ENCODE peak calls at places on chromosome 18, in six cellular contexts. K is EH, N is neural progenitor cell, R is transverse colon, D is colonic mucosa, A is neural crest cell. F is an unnamed sample.

GRCh38 chr18:3281456-3282400 is 19.8 kb downstream of the MYL12B start:
- DNase-seq in R (no peak), D (no peak), N (peak; percentile 85), K (peak; percentile 83), A (no peak), F (peak; percentile 19)

GRCh38 chr18:74147779-74148542 is at the start of the genes FBXO15 and TIMM21:
- DNase-seq in R (peak; percentile 97), N (peak; percentile 97), K (peak; percentile 97), A (peak; percentile 87), D (peak; percentile 96), F (peak; percentile 97)

GRCh38 chr18:51089691-51090090 is 59.7 kb downstream of the SMAD4 start:
- DNase-seq in K (peak; percentile 46), D (no peak), N (no peak), A (no peak), R (no peak), F (no peak)

GRCh38 chr18:77042583-77042982 is 90.0 kb downstream of the MBP start:
- DNase-seq in R (no peak), D (no peak), A (peak; percentile 48), K (no peak), N (peak; percentile 65), F (no peak)

GRCh38 chr18:21105936-21106335 is 5.7 kb downstream of the ROCK1 start:
- DNase-seq in A (no peak), K (no peak), N (no peak), R (no peak), D (no peak), F (no peak)

GRCh38 chr18:58239879-58240278 is 195.9 kb downstream of the NEDD4L start:
- DNase-seq in R (no peak), D (no peak), N (no peak), A (no peak), K (peak; percentile 36), F (no peak)

GRCh38 chr18:52953435-52953834 is 613.4 kb downstream of the DCC start:
- DNase-seq in R (no peak), D (no peak), K (no peak), A (no peak), N (no peak), F (no peak)

GRCh38 chr18:37361223-37362157 is 204.1 kb downstream of the CELF4 start:
- DNase-seq in N (peak; percentile 45), R (no peak), A (no peak), D (no peak), K (no peak), F (no peak)

GRCh38 chr18:63819780-63820179 is 44.6 kb downstream of the SERPINB7 start:
- DNase-seq in K (peak; percentile 91), N (no peak), A (no peak), R (no peak), D (no peak), F (no peak)

GRCh38 chr18:79203017-79203605 is 133.9 kb downstream of the ATP9B start:
- DNase-seq in R (no peak), K (no peak), A (no peak), N (no peak), D (no peak), F (no peak)

GRCh38 chr18:35123811-35124210 is 82.6 kb downstream of the MAPRE2 start:
- DNase-seq in A (no peak), D (no peak), R (no peak), N (no peak), K (no peak), F (no peak)

GRCh38 chr18:44579028-44579692 is 101.5 kb upstream of the SETBP1 start:
- DNase-seq in N (peak; percentile 64), K (peak; percentile 78), D (no peak), A (no peak), R (no peak), F (no peak)

GRCh38 chr18:9147440-9148238 is 11.1 kb downstream of the ANKRD12 start:
- DNase-seq in R (peak; percentile 28), D (peak; percentile 43), K (peak; percentile 78), N (peak; percentile 62), A (no peak), F (no peak)

GRCh38 chr18:11651899-11652298 is 37.2 kb upstream of the GNAL start:
- DNase-seq in A (no peak), R (no peak), N (no peak), D (no peak), K (no peak), F (no peak)

GRCh38 chr18:54775686-54776085 is 52.6 kb upstream of the RAB27B start:
- DNase-seq in A (no peak), D (no peak), R (no peak), N (no peak), K (peak; percentile 73), F (no peak)

GRCh38 chr18:23194150-23194968 is 59.1 kb downstream of the CABLES1 start:
- DNase-seq in R (no peak), N (no peak), K (peak; percentile 52), A (no peak), D (no peak), F (no peak)

GRCh38 chr18:28476302-28476701 is 299.4 kb upstream of the CDH2 start:
- DNase-seq in K (no peak), A (no peak), D (no peak), R (no peak), N (no peak), F (no peak)

GRCh38 chr18:9868857-9869712 is 16.7 kb upstream of the TXNDC2 start:
- DNase-seq in N (no peak), A (no peak), K (no peak), D (peak; percentile 39), R (peak; percentile 33), F (no peak)

GRCh38 chr18:57301573-57302230 is 50.7 kb upstream of the ST8SIA3 start:
- DNase-seq in K (no peak), N (peak; percentile 57), R (no peak), A (peak; percentile 27), D (no peak), F (no peak)

GRCh38 chr18:31223371-31223770 is 60.7 kb upstream of the DSC1 start:
- DNase-seq in A (no peak), D (no peak), K (no peak), N (no peak), R (no peak), F (no peak)

GRCh38 chr18:53757346-53757745 is 467.1 kb downstream of the MBD2 start:
- DNase-seq in K (peak; percentile 29), D (no peak), N (no peak), R (no peak), A (no peak), F (no peak)

GRCh38 chr18:74946646-74947045 is 262.3 kb downstream of the PTGR3 start:
- DNase-seq in R (no peak), N (no peak), D (no peak), A (no peak), K (peak; percentile 26), F (no peak)

GRCh38 chr18:5628512-5629255 is 84.9 kb upstream of the EPB41L3 start:
- DNase-seq in K (peak; percentile 13), A (peak; percentile 28), D (peak; percentile 82), N (peak; percentile 71), R (peak; percentile 86), F (no peak)

GRCh38 chr18:6855767-6856166 is 126.3 kb downstream of the ARHGAP28 start:
- DNase-seq in R (no peak), N (no peak), K (no peak), A (no peak), D (no peak), F (no peak)

GRCh38 chr18:58128286-58129018 is 84.4 kb downstream of the NEDD4L start:
- DNase-seq in R (peak; percentile 42), N (no peak), D (peak; percentile 60), A (no peak), K (no peak), F (no peak)

GRCh38 chr18:61608306-61608705 is 275.1 kb downstream of the CDH20 start:
- DNase-seq in N (no peak), D (no peak), R (no peak), K (peak; percentile 64), A (no peak), F (no peak)

GRCh38 chr18:11570073-11570588 is 39.3 kb upstream of the SLC35G4 start:
- DNase-seq in N (no peak), K (no peak), D (no peak), R (no peak), A (no peak), F (no peak)

GRCh38 chr18:36719630-36720029 is 109.2 kb downstream of the TPGS2 start:
- DNase-seq in K (no peak), D (no peak), A (no peak), N (no peak), R (no peak), F (no peak)

GRCh38 chr18:70450658-70451253 is 161.9 kb downstream of the SOCS6 start:
- DNase-seq in A (no peak), R (no peak), N (no peak), K (peak; percentile 29), D (no peak), F (no peak)

GRCh38 chr18:51123046-51123395 is 74.5 kb downstream of the MEX3C start:
- DNase-seq in A (no peak), R (no peak), D (no peak), N (no peak), K (no peak), F (no peak)

GRCh38 chr18:76490701-76491171 is 4.3 kb downstream of the ZNF516 start:
- DNase-seq in A (peak; percentile 31), D (peak; percentile 79), K (peak; percentile 27), N (peak; percentile 56), R (peak; percentile 78), F (no peak)

GRCh38 chr18:32607816-32608215 is 137.1 kb upstream of the GAREM1 start:
- DNase-seq in R (no peak), A (no peak), D (no peak), N (no peak), K (no peak), F (no peak)

GRCh38 chr18:51342815-51343214 is 145.3 kb upstream of the MEX3C start:
- DNase-seq in A (no peak), N (no peak), R (no peak), K (peak; percentile 1), D (no peak), F (no peak)

F was measured in NCI-H1930.